ENCODE peak calls at places on chromosomes 6 and 20, in eight cellular contexts. W is adrenal gland, O is transverse colon, Z is ovary, I is H1, G is uterus, M is IMR-90, E is NB4. L is an unnamed sample.
A peak's percentile ranks its signal among the peaks of the same experiment; 100 is the strongest.

GRCh38 chr20:40008177-40008576 is 680.9 kb downstream of the MAFB start:
- DNase-seq in Z (no peak), M (peak; percentile 2), O (no peak), G (no peak), I (no peak), W (no peak), E (no peak), L (no peak)

GRCh38 chr20:1503564-1504227 is 12.5 kb upstream of the SIRPB2 start:
- DNase-seq in G (peak; percentile 30), I (peak; percentile 82), E (peak; percentile 94), O (peak; percentile 77), M (peak; percentile 92), Z (no peak), W (peak; percentile 63), L (peak; percentile 62)

GRCh38 chr20:48092596-48093280 is 307.5 kb upstream of the SULF2 start:
- DNase-seq in O (no peak), Z (no peak), G (no peak), I (no peak), E (no peak), W (no peak), M (no peak), L (no peak)

GRCh38 chr6:82741996-82742385 is 323.6 kb downstream of the UBE3D start:
- DNase-seq in I (no peak), E (no peak), G (no peak), M (no peak), Z (no peak), O (no peak), W (no peak), L (no peak)

GRCh38 chr20:38658879-38659612 is 57.4 kb downstream of the ARHGAP40 start:
- DNase-seq in E (no peak), W (no peak), G (no peak), M (no peak), O (no peak), Z (no peak), I (peak; percentile 78), L (peak; percentile 21)

GRCh38 chr20:54221996-54222890 is 14.4 kb downstream of the PFDN4 start:
- DNase-seq in W (no peak), M (no peak), I (no peak), G (no peak), O (no peak), Z (no peak), E (no peak), L (no peak)

GRCh38 chr20:8667306-8667705 is 401.6 kb upstream of the PLCB4 start:
- DNase-seq in W (no peak), G (no peak), O (no peak), E (no peak), Z (no peak), I (no peak), M (no peak), L (no peak)

GRCh38 chr6:130473886-130474285 is 108.1 kb downstream of the TMEM200A start:
- DNase-seq in E (no peak), O (no peak), G (no peak), Z (no peak), I (no peak), W (no peak), M (peak; percentile 69), L (no peak)

GRCh38 chr6:56713285-56713684 is 70.6 kb upstream of the DST start:
- DNase-seq in M (peak; percentile 89), O (peak; percentile 35), I (no peak), G (peak; percentile 53), W (peak; percentile 62), Z (peak; percentile 29), E (no peak), L (peak; percentile 6)

GRCh38 chr6:112415366-112415765 is 68.2 kb downstream of the RFPL4B start:
- DNase-seq in I (no peak), W (no peak), Z (no peak), O (no peak), G (no peak), E (no peak), M (no peak), L (no peak)

GRCh38 chr6:141103246-141103645 is 1029.5 kb upstream of the GJE1 start:
- DNase-seq in O (no peak), G (no peak), E (no peak), W (no peak), I (no peak), Z (no peak), M (peak; percentile 59), L (no peak)

GRCh38 chr6:132598473-132598872 is 8.9 kb upstream of the TAAR5 start:
- DNase-seq in Z (no peak), I (no peak), M (no peak), O (no peak), W (no peak), E (peak; percentile 27), G (no peak), L (no peak)

GRCh38 chr6:35049885-35050284 is 91.3 kb downstream of the TCP11 start:
- DNase-seq in O (peak; percentile 51), M (peak; percentile 93), E (peak; percentile 91), Z (no peak), W (no peak), I (no peak), G (no peak), L (no peak)

DNA sequence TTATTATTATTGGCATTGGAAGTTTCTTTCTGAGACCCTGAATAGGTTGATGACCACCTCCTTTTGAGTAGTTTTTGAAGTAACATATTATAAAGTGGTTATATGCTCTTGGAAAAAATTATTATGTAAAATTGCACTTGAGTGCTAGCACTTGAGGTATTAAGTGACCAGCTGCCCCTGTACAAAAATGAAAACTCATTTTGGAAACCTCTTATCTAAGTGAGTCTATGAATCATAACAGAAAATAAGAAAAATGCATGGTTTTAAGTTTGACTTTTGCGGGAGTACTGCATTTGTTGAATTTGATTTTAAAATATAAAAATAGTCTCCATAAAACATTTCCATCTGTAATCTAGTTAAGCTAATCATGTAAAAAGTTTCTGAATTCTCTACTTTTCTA is 248.3 kb downstream of the TMEM242 start:
- DNase-seq in W (no peak), Z (no peak), M (no peak), E (no peak), G (no peak), I (no peak), O (no peak), L (no peak)
- TF ChIP-seq CTCF in W (no peak), Z (no peak), M (no peak), E (no peak), G (no peak), I (no peak), O (no peak), L (no peak)

DNA sequence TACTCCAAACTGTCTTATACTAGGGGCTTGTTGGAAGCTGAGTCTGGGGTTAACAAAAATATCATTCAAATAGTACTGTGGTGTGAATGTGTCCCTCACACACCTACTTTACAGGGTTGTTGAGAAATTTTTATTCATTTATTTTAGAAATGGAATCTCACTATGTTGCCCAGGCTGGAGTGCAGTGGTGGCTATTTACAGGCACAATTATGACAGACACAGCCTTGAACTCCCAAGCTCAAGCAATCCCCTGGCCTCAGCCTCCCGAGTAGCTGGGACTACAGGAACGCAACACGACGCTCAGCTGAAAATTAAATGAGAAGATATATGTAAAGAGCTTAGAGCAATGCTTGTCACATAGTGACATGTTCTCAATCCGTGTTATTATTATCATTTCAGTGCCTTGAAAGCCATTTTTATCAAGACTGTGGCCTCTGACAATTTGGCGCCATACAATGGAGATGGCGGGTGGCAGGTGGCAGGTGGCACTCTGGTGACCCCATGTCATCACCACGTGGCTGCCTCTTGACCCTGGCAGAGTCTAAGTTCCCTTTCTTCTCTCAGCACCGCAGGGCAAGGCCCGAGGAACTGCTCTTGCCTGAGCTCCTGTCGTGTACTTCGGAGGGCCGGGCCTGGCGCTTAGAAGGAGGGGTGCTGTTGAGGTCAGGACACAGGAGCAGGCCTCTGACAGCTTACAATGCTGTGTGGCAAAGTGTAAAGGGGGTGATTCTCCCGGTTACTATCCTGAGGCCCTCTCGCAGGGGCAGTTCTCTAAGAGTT is 64.5 kb downstream of the STX11 start:
- DNase-seq in Z (peak; percentile 25), G (no peak), E (peak; percentile 43), I (no peak), M (no peak), W (peak; percentile 26), O (no peak), L (no peak)
- H3K4me3 ChIP-seq in Z (no peak overlapping the region), G (no peak overlapping the region), E (no peak overlapping the region), I (no peak overlapping the region), M (no peak overlapping the region), W (peak overlapping the region; percentile 58), O (no peak overlapping the region), L (no peak overlapping the region)

GRCh38 chr20:34213213-34213612 is 28.0 kb upstream of the ASIP start:
- DNase-seq in O (no peak), G (no peak), E (no peak), W (no peak), M (no peak), Z (no peak), I (no peak), L (no peak)

GRCh38 chr20:34216382-34216742 is 24.9 kb upstream of the ASIP start:
- DNase-seq in W (no peak), I (no peak), M (no peak), G (no peak), Z (no peak), O (no peak), E (no peak), L (no peak)

GRCh38 chr20:34220581-34220980 is 20.6 kb upstream of the ASIP start:
- DNase-seq in Z (no peak), W (no peak), E (no peak), G (no peak), O (no peak), M (peak; percentile 28), I (no peak), L (no peak)

GRCh38 chr20:34211591-34211990 is 29.6 kb upstream of the ASIP start:
- DNase-seq in E (no peak), M (no peak), G (no peak), O (no peak), Z (no peak), W (no peak), I (no peak), L (no peak)

GRCh38 chr20:34215711-34216381 is 25.4 kb upstream of the ASIP start:
- DNase-seq in I (peak; percentile 87), O (peak; percentile 78), E (peak; percentile 82), W (peak; percentile 80), G (peak; percentile 51), Z (peak; percentile 71), M (peak; percentile 67), L (peak; percentile 97)
- TF ChIP-seq POLR2A in I (peak; percentile 44), O (no peak), E (no peak), W (no peak), G (peak; percentile 30), Z (no peak), M (no peak), L (no peak)

GRCh38 chr20:62979876-62980373 is 26.8 kb downstream of the BHLHE23 start:
- DNase-seq in Z (no peak), O (no peak), E (no peak), G (no peak), I (no peak), M (no peak), W (no peak), L (no peak)

GRCh38 chr20:62980380-62980960 is 26.3 kb downstream of the BHLHE23 start:
- DNase-seq in I (no peak), O (no peak), G (no peak), W (no peak), M (no peak), E (no peak), Z (no peak), L (no peak)

GRCh38 chr20:62977613-62978558 is 25.4 kb downstream of the SLC17A9 start:
- DNase-seq in G (no peak), M (no peak), W (no peak), E (peak; percentile 60), I (no peak), O (peak; percentile 79), Z (no peak), L (no peak)

GRCh38 chr20:62978559-62978938 is 26.0 kb downstream of the SLC17A9 start:
- DNase-seq in O (no peak), E (peak; percentile 82), I (no peak), M (no peak), G (no peak), W (no peak), Z (no peak), L (no peak)

GRCh38 chr20:62979310-62979709 is 26.8 kb downstream of the SLC17A9 start:
- DNase-seq in W (no peak), O (no peak), Z (no peak), I (no peak), E (no peak), M (no peak), G (no peak), L (no peak)
- TF ChIP-seq CTCF in W (no peak), O (no peak), Z (no peak), I (peak; percentile 28), E (no peak), M (no peak), G (no peak), L (no peak)

L was measured in thyroid gland.